ENCODE peak calls at places on chromosomes 1 and 21, in five cellular contexts. One of them, this sample, is unnamed.

GRCh38 chr1:67861856-67862516 is 28.7 kb upstream of the GNG12 start:
- DNase-seq in adipocyte: no peak
- DNase-seq in lower leg skin: no peak
- DNase-seq in HCT116: no peak
- DNase-seq in prostate gland: no peak
- DNase-seq in this sample: no peak

GRCh38 chr1:177106614-177107365 is 57.7 kb downstream of the ASTN1 start:
- DNase-seq in adipocyte: no peak
- DNase-seq in lower leg skin: no peak
- DNase-seq in HCT116: no peak
- DNase-seq in prostate gland: no peak
- DNase-seq in this sample: peak

GRCh38 chr1:8077120-8077573 is 51.0 kb upstream of the ERRFI1 start:
- DNase-seq in adipocyte: peak
- DNase-seq in lower leg skin: no peak
- DNase-seq in HCT116: peak
- DNase-seq in prostate gland: peak
- DNase-seq in this sample: peak

GRCh38 chr1:202143768-202144509 is 598 bp downstream of the ARL8A start:
- DNase-seq in adipocyte: peak
- DNase-seq in lower leg skin: no peak
- DNase-seq in HCT116: no peak
- DNase-seq in prostate gland: no peak
- DNase-seq in this sample: no peak

GRCh38 chr1:20725189-20726106 is 7.1 kb downstream of the SH2D5 start:
- DNase-seq in adipocyte: peak
- DNase-seq in lower leg skin: peak
- DNase-seq in HCT116: no peak
- DNase-seq in prostate gland: no peak
- DNase-seq in this sample: no peak

GRCh38 chr1:38718031-38718430 is 141.5 kb downstream of the RRAGC start:
- DNase-seq in adipocyte: no peak
- DNase-seq in lower leg skin: no peak
- DNase-seq in HCT116: no peak
- DNase-seq in prostate gland: no peak
- DNase-seq in this sample: no peak

GRCh38 chr1:61274979-61275378 is 192.6 kb downstream of the NFIA start:
- DNase-seq in adipocyte: no peak
- DNase-seq in lower leg skin: no peak
- DNase-seq in HCT116: no peak
- DNase-seq in prostate gland: no peak
- DNase-seq in this sample: no peak

GRCh38 chr1:76463278-76463677 is 388.7 kb downstream of the ST6GALNAC3 start:
- DNase-seq in adipocyte: no peak
- DNase-seq in lower leg skin: no peak
- DNase-seq in HCT116: no peak
- DNase-seq in prostate gland: no peak
- DNase-seq in this sample: no peak

GRCh38 chr1:151199860-151200581 is 1.7 kb downstream of the PIP5K1A start:
- DNase-seq in adipocyte: peak
- DNase-seq in lower leg skin: peak
- DNase-seq in HCT116: no peak
- DNase-seq in prostate gland: no peak
- DNase-seq in this sample: no peak

GRCh38 chr1:198549863-198550262 is 9.4 kb upstream of the ATP6V1G3 start:
- DNase-seq in adipocyte: no peak
- DNase-seq in lower leg skin: no peak
- DNase-seq in HCT116: no peak
- DNase-seq in prostate gland: no peak
- DNase-seq in this sample: no peak

GRCh38 chr21:39088831-39089380 is 94.3 kb downstream of the PSMG1 start:
- DNase-seq in adipocyte: peak
- DNase-seq in lower leg skin: no peak
- DNase-seq in HCT116: no peak
- DNase-seq in prostate gland: no peak
- DNase-seq in this sample: no peak

GRCh38 chr1:8443558-8444194 is 125.8 kb downstream of the SLC45A1 start:
- DNase-seq in adipocyte: no peak
- DNase-seq in lower leg skin: no peak
- DNase-seq in HCT116: no peak
- DNase-seq in prostate gland: no peak
- DNase-seq in this sample: no peak

GRCh38 chr1:172449585-172450523 is 6.0 kb upstream of the PIGC start:
- DNase-seq in adipocyte: peak
- DNase-seq in lower leg skin: peak
- DNase-seq in HCT116: peak
- DNase-seq in prostate gland: no peak
- DNase-seq in this sample: no peak

GRCh38 chr1:58762806-58763205 is 21.0 kb downstream of the JUN start:
- DNase-seq in adipocyte: peak
- DNase-seq in lower leg skin: no peak
- DNase-seq in HCT116: no peak
- DNase-seq in prostate gland: no peak
- DNase-seq in this sample: no peak

GRCh38 chr1:58763214-58763613 is 20.6 kb downstream of the JUN start:
- DNase-seq in adipocyte: peak
- DNase-seq in lower leg skin: no peak
- DNase-seq in HCT116: no peak
- DNase-seq in prostate gland: no peak
- DNase-seq in this sample: no peak

GRCh38 chr1:58767143-58767542 is 16.7 kb downstream of the JUN start:
- DNase-seq in adipocyte: no peak
- DNase-seq in lower leg skin: no peak
- DNase-seq in HCT116: no peak
- DNase-seq in prostate gland: no peak
- DNase-seq in this sample: no peak

GRCh38 chr1:58765016-58765415 is 18.8 kb downstream of the JUN start:
- DNase-seq in adipocyte: no peak
- DNase-seq in lower leg skin: no peak
- DNase-seq in HCT116: no peak
- DNase-seq in prostate gland: no peak
- DNase-seq in this sample: no peak

GRCh38 chr1:58764294-58764978 is 19.4 kb downstream of the JUN start:
- DNase-seq in adipocyte: peak
- DNase-seq in lower leg skin: no peak
- DNase-seq in HCT116: no peak
- DNase-seq in prostate gland: no peak
- DNase-seq in this sample: no peak
- H3K4me3 ChIP-seq in adipocyte: peak
- H3K4me3 ChIP-seq in lower leg skin: no peak
- H3K4me3 ChIP-seq in HCT116: no peak
- H3K4me3 ChIP-seq in prostate gland: no peak
- H3K4me3 ChIP-seq in this sample: no peak

GRCh38 chr1:227886993-227887696 is 60.6 kb downstream of the WNT9A start:
- DNase-seq in adipocyte: peak
- DNase-seq in lower leg skin: peak
- DNase-seq in HCT116: no peak
- DNase-seq in prostate gland: peak
- DNase-seq in this sample: no peak
- H3K4me3 ChIP-seq in adipocyte: no peak
- H3K4me3 ChIP-seq in lower leg skin: peak
- H3K4me3 ChIP-seq in HCT116: no peak
- H3K4me3 ChIP-seq in prostate gland: peak
- H3K4me3 ChIP-seq in this sample: no peak

GRCh38 chr1:83950106-83950661 is 48.7 kb downstream of the TTLL7 start:
- DNase-seq in adipocyte: no peak
- DNase-seq in lower leg skin: no peak
- DNase-seq in HCT116: no peak
- DNase-seq in prostate gland: no peak
- DNase-seq in this sample: peak
- H3K4me3 ChIP-seq in adipocyte: no peak
- H3K4me3 ChIP-seq in lower leg skin: no peak
- H3K4me3 ChIP-seq in HCT116: no peak
- H3K4me3 ChIP-seq in prostate gland: no peak
- H3K4me3 ChIP-seq in this sample: peak

DNA sequence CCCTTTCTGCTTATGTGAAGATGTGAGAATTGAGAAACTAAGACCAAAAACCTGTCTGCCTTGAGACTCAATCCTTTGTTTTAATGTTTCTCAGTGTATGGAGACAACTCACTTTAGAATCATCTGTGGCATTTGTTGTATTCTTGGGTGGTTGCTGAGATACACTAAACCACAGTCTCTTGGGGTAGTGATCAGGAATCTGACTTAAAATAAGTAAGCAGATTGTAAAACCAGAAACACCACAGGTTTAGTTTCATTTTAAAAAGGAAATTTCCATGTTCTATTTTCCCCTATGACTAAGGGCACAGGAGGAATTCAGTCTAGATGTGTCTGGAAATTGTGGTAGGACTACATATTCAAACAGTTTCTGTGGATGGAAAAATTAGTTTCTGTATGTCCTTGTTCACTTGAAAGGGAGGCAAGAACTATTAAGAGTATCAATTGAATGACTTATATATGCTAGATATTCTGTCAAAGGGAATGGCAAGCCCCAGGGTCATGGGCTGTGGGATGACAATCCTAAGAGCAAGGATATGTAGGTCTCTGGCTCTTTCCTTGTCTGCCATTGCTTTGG is 383.4 kb upstream of the B3GALT2 start:
- DNase-seq in adipocyte: peak
- DNase-seq in lower leg skin: no peak
- DNase-seq in HCT116: no peak
- DNase-seq in prostate gland: no peak
- DNase-seq in this sample: no peak
- H3K4me3 ChIP-seq in adipocyte: peak
- H3K4me3 ChIP-seq in lower leg skin: no peak
- H3K4me3 ChIP-seq in HCT116: no peak
- H3K4me3 ChIP-seq in prostate gland: no peak
- H3K4me3 ChIP-seq in this sample: no peak

GRCh38 chr1:2528966-2529750 is 905 bp downstream of the HES5 start:
- DNase-seq in adipocyte: peak
- DNase-seq in lower leg skin: no peak
- DNase-seq in HCT116: no peak
- DNase-seq in prostate gland: no peak
- DNase-seq in this sample: no peak
- H3K4me3 ChIP-seq in adipocyte: no peak
- H3K4me3 ChIP-seq in lower leg skin: no peak
- H3K4me3 ChIP-seq in HCT116: no peak
- H3K4me3 ChIP-seq in prostate gland: no peak
- H3K4me3 ChIP-seq in this sample: no peak

GRCh38 chr1:162020145-162020544 is 3.5 kb downstream of the OLFML2B start:
- DNase-seq in adipocyte: no peak
- DNase-seq in lower leg skin: no peak
- DNase-seq in HCT116: no peak
- DNase-seq in prostate gland: no peak
- DNase-seq in this sample: peak

GRCh38 chr1:162023547-162024501 is at the start of gene OLFML2B:
- DNase-seq in adipocyte: peak
- DNase-seq in lower leg skin: peak
- DNase-seq in HCT116: peak
- DNase-seq in prostate gland: peak
- DNase-seq in this sample: no peak

GRCh38 chr1:162021124-162021523 is 2.5 kb downstream of the OLFML2B start:
- DNase-seq in adipocyte: no peak
- DNase-seq in lower leg skin: no peak
- DNase-seq in HCT116: no peak
- DNase-seq in prostate gland: no peak
- DNase-seq in this sample: no peak

GRCh38 chr1:162023181-162023546 is 505 bp downstream of the OLFML2B start:
- DNase-seq in adipocyte: no peak
- DNase-seq in lower leg skin: no peak
- DNase-seq in HCT116: no peak
- DNase-seq in prostate gland: no peak
- DNase-seq in this sample: no peak

GRCh38 chr1:162022626-162023025 is 1.0 kb downstream of the OLFML2B start:
- DNase-seq in adipocyte: no peak
- DNase-seq in lower leg skin: no peak
- DNase-seq in HCT116: no peak
- DNase-seq in prostate gland: no peak
- DNase-seq in this sample: no peak
- H3K4me3 ChIP-seq in adipocyte: peak
- H3K4me3 ChIP-seq in lower leg skin: no peak
- H3K4me3 ChIP-seq in HCT116: no peak
- H3K4me3 ChIP-seq in prostate gland: no peak
- H3K4me3 ChIP-seq in this sample: no peak

DNA sequence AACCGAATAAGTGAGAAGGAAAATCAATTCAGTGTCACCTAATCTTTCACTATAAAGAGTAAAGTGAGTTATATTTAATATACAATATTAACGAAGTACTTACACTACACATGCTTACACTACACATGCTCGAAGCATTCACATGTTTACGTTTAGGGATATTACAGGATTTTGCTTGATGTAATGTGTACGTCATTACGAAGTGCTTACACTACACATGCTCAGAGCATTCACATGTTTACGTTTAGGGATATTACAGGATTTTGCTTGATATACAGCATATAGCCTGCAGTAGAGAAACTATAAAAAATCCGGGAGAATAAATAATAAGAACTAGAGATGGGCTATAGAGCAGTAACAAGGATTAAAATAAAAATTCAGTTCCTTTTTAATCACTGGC is 538.8 kb upstream of the CXADR start:
- DNase-seq in adipocyte: no peak
- DNase-seq in lower leg skin: no peak
- DNase-seq in HCT116: no peak
- DNase-seq in prostate gland: no peak
- DNase-seq in this sample: no peak
- H3K4me3 ChIP-seq in adipocyte: no peak
- H3K4me3 ChIP-seq in lower leg skin: no peak
- H3K4me3 ChIP-seq in HCT116: no peak
- H3K4me3 ChIP-seq in prostate gland: no peak
- H3K4me3 ChIP-seq in this sample: no peak

GRCh38 chr1:244494659-244495058 is 33.6 kb downstream of the CATSPERE start:
- DNase-seq in adipocyte: no peak
- DNase-seq in lower leg skin: no peak
- DNase-seq in HCT116: no peak
- DNase-seq in prostate gland: no peak
- DNase-seq in this sample: no peak
- H3K4me3 ChIP-seq in adipocyte: no peak
- H3K4me3 ChIP-seq in lower leg skin: no peak
- H3K4me3 ChIP-seq in HCT116: no peak
- H3K4me3 ChIP-seq in prostate gland: no peak
- H3K4me3 ChIP-seq in this sample: no peak

This sample was measured in LNCaP clone FGC.